ENCODE peak calls at places on chromosomes 5 and 9, in six cellular contexts. P is PC-9; T is AML-193; A is NCI-H2029; F is GM23248; E is stimulated activated CD4-positive, alpha-beta T cell treated with anti-CD3 and anti-CD28 coated beads, Interleukin-15, amount 100 ng/mL, for 24 hours. G is an unnamed sample.

GRCh38 chr9:136107155-136107952 is 11.3 kb downstream of the TMEM250 start:
- DNase-seq in F (no peak), E (peak), T (no peak), P (no peak), A (peak), G (no peak)

GRCh38 chr5:125530833-125531610 is 784.6 kb upstream of the ZNF608 start:
- DNase-seq in E (no peak), P (no peak), F (no peak), A (no peak), T (no peak), G (no peak)

GRCh38 chr5:81297531-81297930 is 3.9 kb upstream of the ZCCHC9 start:
- DNase-seq in E (no peak), A (no peak), F (no peak), P (no peak), T (no peak), G (no peak)

GRCh38 chr5:160769264-160769663 is 82.7 kb downstream of the ATP10B start:
- DNase-seq in F (no peak), A (peak), P (no peak), E (no peak), T (no peak), G (no peak)

GRCh38 chr5:10626473-10627013 is 62.7 kb downstream of the ANKRD33B start:
- DNase-seq in T (peak), A (no peak), E (no peak), P (no peak), F (no peak), G (no peak)

GRCh38 chr9:109923371-109923770 is 143.4 kb downstream of the PALM2AKAP2 start:
- DNase-seq in T (no peak), F (no peak), P (no peak), A (peak), E (no peak), G (no peak)

GRCh38 chr5:172643392-172643871 is 2.4 kb downstream of the NEURL1B start:
- DNase-seq in T (no peak), P (no peak), E (no peak), A (no peak), F (no peak), G (no peak)

GRCh38 chr5:64339776-64340175 is 166.0 kb upstream of the RGS7BP start:
- DNase-seq in P (no peak), E (no peak), F (no peak), T (no peak), A (no peak), G (peak)

GRCh38 chr5:124194282-124194681 is 552.2 kb downstream of the ZNF608 start:
- DNase-seq in F (no peak), A (no peak), T (no peak), E (no peak), P (no peak), G (no peak)

GRCh38 chr5:139812323-139812722 is 16.7 kb downstream of the PSD2 start:
- DNase-seq in F (no peak), E (no peak), A (no peak), P (no peak), T (no peak), G (no peak)

GRCh38 chr9:97501177-97501971 is at the start of gene TMOD1:
- DNase-seq in F (peak), A (peak), P (peak), E (peak), T (no peak), G (peak)

GRCh38 chr9:2934883-2935282 is 91.0 kb upstream of the PUM3 start:
- DNase-seq in E (no peak), A (no peak), F (no peak), T (no peak), P (no peak), G (no peak)

GRCh38 chr9:127538849-127539258 is 73.2 kb upstream of the STXBP1 start:
- DNase-seq in T (no peak), A (no peak), P (no peak), F (peak), E (no peak), G (peak)

GRCh38 chr5:172806897-172807672 is 27.0 kb upstream of the ERGIC1 start:
- DNase-seq in P (peak), A (peak), E (peak), T (peak), F (peak), G (peak)

GRCh38 chr9:124873664-124874063 is 11.7 kb downstream of the ARPC5L start:
- DNase-seq in E (peak), P (no peak), A (no peak), F (no peak), T (no peak), G (no peak)

GRCh38 chr9:14170973-14171596 is 142.9 kb downstream of the NFIB start:
- DNase-seq in E (no peak), T (no peak), P (no peak), F (peak), A (no peak), G (peak)

GRCh38 chr5:128536229-128536860 is 1.7 kb downstream of the FBN2 start:
- DNase-seq in P (no peak), F (peak), E (no peak), T (no peak), A (no peak), G (no peak)

GRCh38 chr5:79561525-79561893 is 47.6 kb upstream of the HOMER1 start:
- DNase-seq in A (no peak), T (no peak), E (peak), F (no peak), P (no peak), G (no peak)

G was measured in EL.